ENCODE peak calls at places on chromosome X, in four cellular contexts. W, Y, I and O are unnamed samples.
A peak's percentile ranks its signal among the peaks of the same experiment; 100 is the strongest.

GRCh38 chrX:1466232-1466661 is 13.5 kb upstream of the ASMTL start:
- DNase-seq in W (no peak), Y (no peak), I (no peak), O (no peak)

GRCh38 chrX:2351321-2351720 is 149.5 kb downstream of the DHRSX start:
- DNase-seq in W (no peak), Y (peak; percentile 54), I (no peak), O (no peak)

GRCh38 chrX:86148024-86148511 is at the start of gene DACH2:
- DNase-seq in W (peak; percentile 88), Y (peak; percentile 54), I (no peak), O (peak; percentile 89)

GRCh38 chrX:74537011-74537390 is 77.4 kb downstream of the RLIM start:
- DNase-seq in W (no peak), Y (no peak), I (no peak), O (no peak)

GRCh38 chrX:133746593-133746992 is 238.8 kb downstream of the GPC3 start:
- DNase-seq in W (peak; percentile 49), Y (no peak), I (no peak), O (no peak)

GRCh38 chrX:54715621-54716020 is 82.4 kb downstream of the ITIH6 start:
- DNase-seq in W (no peak), Y (peak; percentile 24), I (peak; percentile 12), O (no peak)

GRCh38 chrX:155027509-155028066 is 944 bp downstream of the FUNDC2 start:
- DNase-seq in W (peak; percentile 34), Y (peak; percentile 38), I (peak; percentile 23), O (no peak)

GRCh38 chrX:154012336-154012991 is 7.2 kb downstream of the IRAK1 start:
- DNase-seq in W (no peak), Y (no peak), I (no peak), O (no peak)

GRCh38 chrX:115679460-115679859 is 118.5 kb downstream of the PLS3 start:
- DNase-seq in W (no peak), Y (peak; percentile 56), I (peak; percentile 7), O (peak; percentile 54)

GRCh38 chrX:125203737-125204578 is 115.7 kb upstream of the TEX13C start:
- DNase-seq in W (peak; percentile 7), Y (peak; percentile 37), I (no peak), O (peak; percentile 70)

GRCh38 chrX:1734806-1735205 is 119.9 kb downstream of the ASMT start:
- DNase-seq in W (no peak), Y (no peak), I (no peak), O (no peak)

GRCh38 chrX:10496345-10496965 is 123.9 kb downstream of the MID1 start:
- DNase-seq in W (peak; percentile 26), Y (no peak), I (no peak), O (no peak)

GRCh38 chrX:989959-990510 is 222.4 kb downstream of the CRLF2 start:
- DNase-seq in W (peak; percentile 71), Y (no peak), I (peak; percentile 78), O (peak; percentile 34)

GRCh38 chrX:30309139-30309571 is at the start of gene NR0B1:
- DNase-seq in W (no peak), Y (no peak), I (no peak), O (peak; percentile 48)

GRCh38 chrX:132364313-132364712 is 124.5 kb downstream of the MBNL3 start:
- DNase-seq in W (no peak), Y (no peak), I (no peak), O (no peak)

GRCh38 chrX:56226980-56227379 is 5.2 kb upstream of the KLF8 start:
- DNase-seq in W (no peak), Y (no peak), I (no peak), O (no peak)

GRCh38 chrX:131677655-131678628 is 134.1 kb downstream of the OR13H1 start:
- DNase-seq in W (peak; percentile 51), Y (peak; percentile 57), I (peak; percentile 18), O (peak; percentile 70)

GRCh38 chrX:133838761-133839676 is 146.4 kb downstream of the GPC3 start:
- DNase-seq in W (peak; percentile 30), Y (peak; percentile 67), I (peak; percentile 3), O (peak; percentile 63)

GRCh38 chrX:112997991-112998390 is 157.4 kb upstream of the AMOT start:
- DNase-seq in W (no peak), Y (no peak), I (no peak), O (peak; percentile 11)

GRCh38 chrX:110338850-110339373 is 19.7 kb upstream of the RTL9 start:
- DNase-seq in W (no peak), Y (no peak), I (no peak), O (no peak)

GRCh38 chrX:111047575-111047974 is 48.4 kb upstream of the PAK3 start:
- DNase-seq in W (no peak), Y (no peak), I (no peak), O (no peak)

GRCh38 chrX:81003491-81004185 is 194.0 kb upstream of the BRWD3 start:
- DNase-seq in W (no peak), Y (no peak), I (no peak), O (no peak)

GRCh38 chrX:76148753-76149152 is 24.1 kb upstream of the PBDC1 start:
- DNase-seq in W (peak; percentile 75), Y (peak; percentile 60), I (no peak), O (peak; percentile 7)

GRCh38 chrX:154411322-154411980 is at the start of gene TAFAZZIN:
- DNase-seq in W (peak; percentile 75), Y (peak; percentile 68), I (no peak), O (peak; percentile 80)

GRCh38 chrX:8868070-8868795 is 67.0 kb upstream of the FAM9A start:
- DNase-seq in W (no peak), Y (peak; percentile 92), I (no peak), O (no peak)

GRCh38 chrX:18617351-18617750 is 54.6 kb downstream of the RS1 start:
- DNase-seq in W (no peak), Y (peak; percentile 89), I (peak; percentile 16), O (peak; percentile 6)

GRCh38 chrX:154004315-154004714 is 15.4 kb downstream of the IRAK1 start:
- DNase-seq in W (no peak), Y (no peak), I (no peak), O (no peak)

GRCh38 chrX:96538104-96538725 is 146.4 kb upstream of the DIAPH2 start:
- DNase-seq in W (no peak), Y (peak; percentile 85), I (no peak), O (no peak)

GRCh38 chrX:41119803-41120202 is 34.6 kb downstream of the USP9X start:
- DNase-seq in W (no peak), Y (no peak), I (no peak), O (no peak)

GRCh38 chrX:130756233-130756632 is 146.8 kb downstream of the ENOX2 start:
- DNase-seq in W (no peak), Y (no peak), I (no peak), O (no peak)

GRCh38 chrX:16033336-16033735 is 90.0 kb upstream of the GRPR start:
- DNase-seq in W (no peak), Y (no peak), I (no peak), O (no peak)

GRCh38 chrX:13078739-13079444 is 34.5 kb upstream of the FAM9C start:
- DNase-seq in W (no peak), Y (no peak), I (no peak), O (peak; percentile 20)

GRCh38 chrX:319579-320125 is 1.1 kb upstream of the GTPBP6 start:
- DNase-seq in W (no peak), Y (no peak), I (no peak), O (peak; percentile 35)

GRCh38 chrX:150182176-150182575 is 180.9 kb upstream of the MAMLD1 start:
- DNase-seq in W (no peak), Y (no peak), I (no peak), O (no peak)

GRCh38 chrX:69137371-69137881 is 27.8 kb downstream of the PJA1 start:
- DNase-seq in W (no peak), Y (no peak), I (no peak), O (peak; percentile 57)

GRCh38 chrX:3514996-3515395 is 168.5 kb upstream of the MXRA5 start:
- DNase-seq in W (no peak), Y (no peak), I (no peak), O (no peak)

GRCh38 chrX:13357925-13358324 is 38.1 kb upstream of the ATXN3L start:
- DNase-seq in W (no peak), Y (no peak), I (no peak), O (peak; percentile 74)

GRCh38 chrX:155819966-155820491 is 61.1 kb upstream of the VAMP7 start:
- DNase-seq in W (peak; percentile 66), Y (peak; percentile 72), I (peak; percentile 75), O (peak; percentile 68)

GRCh38 chrX:106780259-106780658 is 22.2 kb upstream of the TBC1D8B start:
- DNase-seq in W (no peak), Y (no peak), I (no peak), O (no peak)
- TF ChIP-seq CTCF in W (no peak), Y (no peak), I (no peak), O (no peak)

DNA sequence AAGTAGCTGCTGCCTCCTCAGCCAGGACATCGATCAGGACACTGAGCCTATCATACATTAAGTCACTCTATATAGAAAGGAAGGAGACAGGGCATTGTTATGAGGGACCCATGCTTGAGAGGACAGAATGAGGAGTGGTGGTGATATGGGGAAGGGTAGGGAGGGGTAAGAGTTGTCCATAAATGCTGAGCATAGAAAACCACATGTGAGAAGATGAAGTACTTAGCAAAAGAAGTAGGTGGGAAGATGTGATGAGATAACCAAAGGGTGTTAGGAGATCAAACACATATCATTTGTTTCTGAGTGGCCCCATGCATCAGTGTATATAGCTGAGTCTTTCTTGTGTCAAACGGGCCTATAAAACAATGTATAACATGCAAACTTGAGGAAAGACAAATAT is 84.1 kb downstream of the DGKK start:
- DNase-seq in W (no peak), Y (no peak), I (no peak), O (no peak)
- H2AFZ ChIP-seq in W (no peak overlapping the region), Y (no peak overlapping the region), I (no peak overlapping the region), O (no peak overlapping the region)

GRCh38 chrX:65925592-65925991 is 114.3 kb downstream of the VSIG4 start:
- DNase-seq in W (no peak), Y (no peak), I (no peak), O (no peak)
- TF ChIP-seq EZH2phosphoT487 in W (no peak), Y (no peak), I (no peak), O (no peak)

GRCh38 chrX:118763489-118763888 is 36.1 kb downstream of the IL13RA1 start:
- DNase-seq in W (no peak), Y (no peak), I (no peak), O (no peak)

GRCh38 chrX:118764122-118764521 is 36.7 kb downstream of the IL13RA1 start:
- DNase-seq in W (no peak), Y (no peak), I (no peak), O (no peak)

GRCh38 chrX:118760025-118760424 is 32.6 kb downstream of the IL13RA1 start:
- DNase-seq in W (no peak), Y (no peak), I (no peak), O (no peak)

GRCh38 chrX:118758511-118758910 is 31.1 kb downstream of the IL13RA1 start:
- DNase-seq in W (no peak), Y (no peak), I (no peak), O (no peak)

DNA sequence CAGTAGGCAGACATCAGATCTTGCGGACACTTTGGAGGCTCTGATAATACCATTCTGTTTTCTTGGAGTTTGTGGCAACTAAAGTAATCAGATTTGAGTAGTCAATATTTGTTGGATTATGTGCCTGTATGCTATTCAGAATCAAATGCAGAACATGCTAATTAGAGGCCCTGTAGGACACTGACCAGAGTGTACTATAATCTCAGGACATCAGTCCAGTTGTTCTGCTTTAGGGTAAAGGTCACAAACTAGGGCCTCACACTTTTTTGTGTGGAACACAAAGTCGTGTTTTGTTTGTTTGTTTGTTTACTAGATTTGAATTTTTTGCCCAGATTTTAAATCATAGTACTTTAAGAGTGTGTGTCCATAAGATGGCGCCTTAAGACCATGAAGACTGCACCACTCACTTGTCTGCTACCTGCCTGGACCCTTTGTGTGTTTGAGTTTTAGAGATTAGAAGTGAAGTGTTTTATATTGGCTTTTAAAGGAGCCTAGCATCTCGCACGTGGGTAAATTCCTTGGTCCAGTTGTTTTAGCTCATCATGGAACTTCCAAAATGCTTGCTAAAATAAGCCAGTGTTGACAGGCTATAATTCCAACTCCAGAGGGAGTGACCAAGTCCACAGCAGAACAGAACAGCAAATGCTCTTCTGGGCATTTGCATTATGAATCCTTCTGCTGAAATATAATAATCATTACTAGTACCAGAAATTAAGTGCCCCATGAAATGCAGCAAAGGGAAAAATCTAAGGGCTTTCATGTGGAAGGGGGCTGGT is 34.7 kb downstream of the IL13RA1 start:
- DNase-seq in W (no peak), Y (peak; percentile 7), I (no peak), O (peak; percentile 35)
- TF ChIP-seq CTCF in W (peak; percentile 22), Y (peak; percentile 60), I (no peak), O (peak; percentile 44)